ENCODE peak calls at places on chromosomes 2 and 18, in seven cellular contexts. V is K562, J is lower leg skin, T is body of pancreas, F is transverse colon, R is ovary, E is A549. Z is an unnamed sample.
A peak's percentile ranks its signal among the peaks of the same experiment; 100 is the strongest.

GRCh38 chr2:211085056-211085680 is 528.8 kb downstream of the CPS1 start:
- DNase-seq in V (peak; percentile 11), E (peak; percentile 8), F (no peak), T (peak; percentile 23), J (no peak), R (no peak), Z (peak; percentile 36)

GRCh38 chr2:138282014-138282413 is 219.6 kb upstream of the SPOPL start:
- DNase-seq in J (no peak), E (no peak), V (no peak), F (no peak), T (no peak), R (no peak), Z (no peak)

GRCh38 chr2:45915523-45915922 is 264.0 kb downstream of the PRKCE start:
- DNase-seq in J (no peak), R (no peak), E (no peak), V (no peak), T (no peak), F (no peak), Z (no peak)

GRCh38 chr18:12654971-12655370 is 2.9 kb downstream of the SPIRE1 start:
- DNase-seq in F (no peak), V (no peak), E (no peak), R (no peak), T (no peak), J (no peak), Z (no peak)

GRCh38 chr2:201996681-201997254 is 36.9 kb upstream of the FZD7 start:
- DNase-seq in V (no peak), E (no peak), F (no peak), R (no peak), T (no peak), J (no peak), Z (no peak)

GRCh38 chr2:169397697-169398096 is 35.4 kb upstream of the LRP2 start:
- DNase-seq in J (no peak), T (no peak), V (no peak), E (no peak), R (no peak), F (no peak), Z (peak; percentile 22)

GRCh38 chr18:8107426-8107825 is 501.8 kb upstream of the RAB12 start:
- DNase-seq in T (no peak), E (no peak), F (no peak), V (no peak), R (no peak), J (no peak), Z (no peak)

GRCh38 chr2:56263876-56264275 is 80.1 kb downstream of the CCDC85A start:
- DNase-seq in J (no peak), F (no peak), V (no peak), T (no peak), E (no peak), R (no peak), Z (no peak)

GRCh38 chr2:195330513-195330956 is 326.5 kb upstream of the SLC39A10 start:
- DNase-seq in J (no peak), T (no peak), F (no peak), E (no peak), V (peak; percentile 4), R (no peak), Z (peak; percentile 69)

GRCh38 chr2:147524912-147525311 is 319.9 kb upstream of the ACVR2A start:
- DNase-seq in T (no peak), E (no peak), R (no peak), F (no peak), V (no peak), J (peak; percentile 24), Z (no peak)

GRCh38 chr2:9997936-9998335 is 45.4 kb upstream of the KLF11 start:
- DNase-seq in R (no peak), F (no peak), J (no peak), E (no peak), T (no peak), V (no peak), Z (no peak)

DNA sequence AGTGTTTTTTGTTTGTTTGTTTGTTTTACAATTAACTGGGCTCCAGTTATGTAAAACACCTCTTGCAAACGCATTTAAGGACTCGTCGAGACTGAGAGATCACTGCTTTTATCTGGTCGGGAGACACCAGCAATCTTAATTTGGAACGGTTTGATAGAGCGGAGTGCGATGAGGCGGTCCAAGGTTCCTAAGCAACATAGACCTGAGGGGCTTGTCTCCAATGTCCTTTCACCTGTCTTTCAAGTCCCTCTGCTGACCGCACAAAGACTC is 724 bp upstream of the SELENOI start:
- DNase-seq in J (no peak), V (no peak), T (no peak), E (no peak), R (no peak), F (no peak), Z (no peak)
- H3K4me3 ChIP-seq in J (peak overlapping the region; percentile 66), V (peak overlapping the region; percentile 86), T (peak overlapping the region; percentile 51), E (peak overlapping the region; percentile 76), R (peak overlapping the region; percentile 85), F (peak overlapping the region; percentile 90), Z (peak overlapping the region; percentile 96)

GRCh38 chr18:63199743-63200241 is 119.8 kb downstream of the BCL2 start:
- DNase-seq in R (no peak), F (no peak), T (no peak), V (no peak), J (no peak), E (no peak), Z (no peak)
- TF ChIP-seq POLR2A in R (no peak), F (no peak), T (no peak), V (no peak), J (no peak), E (no peak), Z (no peak)

GRCh38 chr2:239222346-239223028 is 178.3 kb downstream of the HDAC4 start:
- DNase-seq in E (no peak), T (no peak), V (no peak), J (no peak), R (no peak), F (no peak), Z (peak; percentile 83)
- H3K4me3 ChIP-seq in E (no peak overlapping the region), T (no peak overlapping the region), V (no peak overlapping the region), J (no peak overlapping the region), R (peak overlapping the region; percentile 28), F (no peak overlapping the region), Z (peak overlapping the region; percentile 63)

GRCh38 chr18:22678486-22678885 is 254.6 kb upstream of the RBBP8 start:
- DNase-seq in T (no peak), V (no peak), R (no peak), J (no peak), F (peak; percentile 38), E (no peak), Z (no peak)
- TF ChIP-seq POLR2A in T (no peak), V (no peak), R (no peak), J (no peak), F (no peak), E (no peak), Z (no peak)

DNA sequence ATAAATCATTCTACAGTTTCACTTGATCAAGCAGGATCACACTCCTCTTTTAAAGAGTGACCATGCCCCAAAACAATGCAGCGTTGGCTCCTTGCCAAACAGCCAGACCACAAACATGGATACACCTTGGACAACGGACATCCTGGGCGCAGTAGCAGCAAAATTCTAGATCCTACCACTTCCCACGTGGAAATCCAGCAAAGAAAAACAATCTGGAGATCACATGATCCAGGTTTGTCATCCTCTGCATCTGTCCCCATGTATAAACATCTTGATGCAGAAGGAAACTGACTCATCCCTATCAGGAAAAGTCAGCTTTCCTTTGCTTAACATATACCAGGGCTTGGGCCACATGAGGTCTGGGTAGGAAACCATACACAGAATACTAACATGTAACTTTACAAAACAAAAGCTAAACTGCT is 53.1 kb downstream of the ZNF521 start:
- DNase-seq in J (no peak), R (no peak), V (peak; percentile 42), T (peak; percentile 6), F (no peak), E (no peak), Z (no peak)
- H3K4me3 ChIP-seq in J (no peak overlapping the region), R (no peak overlapping the region), V (no peak overlapping the region), T (no peak overlapping the region), F (no peak overlapping the region), E (no peak overlapping the region), Z (no peak overlapping the region)

GRCh38 chr2:3536682-3537632 is 17.6 kb upstream of the ADI1 start:
- DNase-seq in V (peak; percentile 79), T (peak; percentile 43), R (peak; percentile 67), F (no peak), E (peak; percentile 81), J (no peak), Z (peak; percentile 30)

GRCh38 chr2:3535467-3535793 is 16.1 kb upstream of the ADI1 start:
- DNase-seq in F (no peak), R (no peak), V (no peak), T (no peak), E (no peak), J (no peak), Z (no peak)

GRCh38 chr2:3533836-3534235 is 14.5 kb upstream of the ADI1 start:
- DNase-seq in R (no peak), T (no peak), F (no peak), E (no peak), V (no peak), J (no peak), Z (no peak)

GRCh38 chr2:3534251-3534814 is 15.0 kb upstream of the ADI1 start:
- DNase-seq in T (no peak), V (no peak), R (no peak), E (no peak), J (no peak), F (no peak), Z (no peak)

DNA sequence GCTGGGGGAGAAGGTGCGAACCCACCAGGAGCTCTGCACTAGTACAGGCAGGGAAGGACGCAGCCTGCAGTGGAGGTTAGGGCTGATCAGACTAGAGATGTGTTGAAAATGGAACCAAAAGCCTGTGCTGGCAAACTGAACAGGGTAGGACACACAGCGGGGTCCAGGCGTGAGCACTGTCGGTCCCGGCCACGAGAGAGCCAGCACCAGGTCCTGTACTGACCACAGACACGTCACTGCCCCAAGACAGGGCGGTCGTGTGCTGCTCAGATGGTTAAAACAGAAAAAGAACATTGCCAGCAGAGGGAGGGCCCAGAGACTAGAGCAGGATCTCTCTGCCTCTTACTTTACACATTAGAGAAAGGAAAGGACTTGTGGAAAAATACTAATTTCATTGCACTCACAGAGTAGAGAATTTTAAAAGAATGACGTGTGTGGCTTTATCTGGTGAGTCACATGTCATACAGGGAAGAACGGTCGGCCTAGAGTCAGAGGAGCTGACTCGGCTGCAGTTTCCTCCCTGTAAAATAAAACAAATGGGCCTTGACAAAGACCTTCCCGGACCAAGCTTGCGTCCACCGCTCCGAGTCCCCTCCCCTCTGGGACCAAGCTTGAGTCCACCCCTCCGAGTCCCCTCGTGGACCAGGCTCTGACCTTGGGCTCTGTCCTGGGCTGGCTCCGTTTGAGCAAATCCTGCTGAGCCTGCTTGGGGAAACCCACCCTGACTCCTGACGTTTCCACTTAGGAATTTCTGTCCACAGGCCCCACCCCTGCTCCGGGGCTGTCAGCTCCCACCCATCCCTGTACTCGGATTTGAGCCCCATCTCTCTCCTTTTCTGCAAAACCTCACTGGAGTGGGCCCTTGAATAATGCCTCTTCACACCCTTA is 16.7 kb upstream of the ADI1 start:
- DNase-seq in R (peak; percentile 76), F (peak; percentile 33), E (no peak), V (peak; percentile 50), T (peak; percentile 65), J (peak; percentile 47), Z (no peak)
- TF ChIP-seq POLR2A in R (peak; percentile 36), F (no peak), E (peak; percentile 12), V (peak; percentile 64), T (no peak), J (no peak), Z (no peak)

DNA sequence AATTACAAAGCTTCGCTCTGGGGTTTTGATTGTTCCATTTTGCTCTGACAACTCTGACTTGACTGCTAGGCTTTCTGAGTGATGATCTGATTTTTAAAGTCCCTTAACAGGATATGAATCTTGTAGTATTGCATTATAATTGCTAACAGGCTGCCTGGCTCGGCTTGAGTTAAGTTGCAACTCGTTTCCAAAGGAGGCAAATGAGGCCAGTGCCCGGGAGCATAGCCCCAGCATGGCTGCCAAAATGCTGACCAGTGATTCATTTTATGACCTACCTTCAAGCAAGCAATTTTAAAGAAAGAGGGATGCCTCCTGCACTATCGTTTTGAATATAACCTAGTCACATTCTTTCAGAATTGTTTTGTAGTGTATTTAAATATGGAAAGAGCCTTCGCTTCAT is 135.4 kb downstream of the COL6A3 start:
- DNase-seq in V (no peak), F (peak; percentile 37), J (peak; percentile 79), T (peak; percentile 47), E (no peak), R (peak; percentile 44), Z (no peak)
- H3K4me3 ChIP-seq in V (no peak overlapping the region), F (no peak overlapping the region), J (no peak overlapping the region), T (no peak overlapping the region), E (no peak overlapping the region), R (no peak overlapping the region), Z (no peak overlapping the region)